ENCODE peak calls at places on chromosomes 3 and 15, in eight cellular contexts. One of them, this sample, is unnamed.

GRCh38 chr3:135739755-135740154 is 225.8 kb upstream of the PPP2R3A start:
- DNase-seq in activated CD8-positive, alpha-beta T cell treated with anti-CD3 and anti-CD28 coated beads, Interleukin-2, amount 10 ng/mL, durations not matched to agents 7 days and 5 days: no peak
- DNase-seq in psoas muscle: no peak
- DNase-seq in NCI-H510A treated with DMSO at 0.1 percent for 48 hours: no peak
- DNase-seq in H54: no peak
- DNase-seq in left ventricle myocardium inferior: no peak
- DNase-seq in B cell: no peak
- DNase-seq in activated T-cell treated with anti-CD3 and anti-CD28 coated beads, Interleukin-2, amount 50 U/mL, for 1 hour: no peak
- DNase-seq in this sample: no peak

GRCh38 chr3:123803521-123803920 is 80.6 kb downstream of the MYLK start:
- DNase-seq in activated CD8-positive, alpha-beta T cell treated with anti-CD3 and anti-CD28 coated beads, Interleukin-2, amount 10 ng/mL, durations not matched to agents 7 days and 5 days: no peak
- DNase-seq in psoas muscle: no peak
- DNase-seq in NCI-H510A treated with DMSO at 0.1 percent for 48 hours: no peak
- DNase-seq in H54: no peak
- DNase-seq in left ventricle myocardium inferior: no peak
- DNase-seq in B cell: no peak
- DNase-seq in activated T-cell treated with anti-CD3 and anti-CD28 coated beads, Interleukin-2, amount 50 U/mL, for 1 hour: no peak
- DNase-seq in this sample: no peak

GRCh38 chr3:160027541-160028195 is 39.0 kb downstream of the IL12A start:
- DNase-seq in activated CD8-positive, alpha-beta T cell treated with anti-CD3 and anti-CD28 coated beads, Interleukin-2, amount 10 ng/mL, durations not matched to agents 7 days and 5 days: no peak
- DNase-seq in psoas muscle: no peak
- DNase-seq in NCI-H510A treated with DMSO at 0.1 percent for 48 hours: peak; percentile 37
- DNase-seq in H54: peak; percentile 15
- DNase-seq in left ventricle myocardium inferior: no peak
- DNase-seq in B cell: no peak
- DNase-seq in activated T-cell treated with anti-CD3 and anti-CD28 coated beads, Interleukin-2, amount 50 U/mL, for 1 hour: no peak
- DNase-seq in this sample: peak; percentile 38

GRCh38 chr15:41990243-41990605 is 17.9 kb upstream of the EHD4 start:
- DNase-seq in activated CD8-positive, alpha-beta T cell treated with anti-CD3 and anti-CD28 coated beads, Interleukin-2, amount 10 ng/mL, durations not matched to agents 7 days and 5 days: no peak
- DNase-seq in psoas muscle: peak; percentile 31
- DNase-seq in NCI-H510A treated with DMSO at 0.1 percent for 48 hours: no peak
- DNase-seq in H54: no peak
- DNase-seq in left ventricle myocardium inferior: no peak
- DNase-seq in B cell: no peak
- DNase-seq in activated T-cell treated with anti-CD3 and anti-CD28 coated beads, Interleukin-2, amount 50 U/mL, for 1 hour: no peak
- DNase-seq in this sample: no peak

GRCh38 chr3:121431717-121432517 is 113.9 kb downstream of the POLQ start:
- DNase-seq in activated CD8-positive, alpha-beta T cell treated with anti-CD3 and anti-CD28 coated beads, Interleukin-2, amount 10 ng/mL, durations not matched to agents 7 days and 5 days: peak; percentile 78
- DNase-seq in psoas muscle: no peak
- DNase-seq in NCI-H510A treated with DMSO at 0.1 percent for 48 hours: peak; percentile 22
- DNase-seq in H54: peak; percentile 4
- DNase-seq in left ventricle myocardium inferior: no peak
- DNase-seq in B cell: peak; percentile 66
- DNase-seq in activated T-cell treated with anti-CD3 and anti-CD28 coated beads, Interleukin-2, amount 50 U/mL, for 1 hour: peak; percentile 17
- DNase-seq in this sample: peak; percentile 55

GRCh38 chr15:83559310-83559966 is 94.5 kb upstream of the ADAMTSL3 start:
- DNase-seq in activated CD8-positive, alpha-beta T cell treated with anti-CD3 and anti-CD28 coated beads, Interleukin-2, amount 10 ng/mL, durations not matched to agents 7 days and 5 days: peak; percentile 68
- DNase-seq in psoas muscle: no peak
- DNase-seq in NCI-H510A treated with DMSO at 0.1 percent for 48 hours: peak; percentile 20
- DNase-seq in H54: peak; percentile 29
- DNase-seq in left ventricle myocardium inferior: no peak
- DNase-seq in B cell: no peak
- DNase-seq in activated T-cell treated with anti-CD3 and anti-CD28 coated beads, Interleukin-2, amount 50 U/mL, for 1 hour: no peak
- DNase-seq in this sample: peak; percentile 45

GRCh38 chr3:66962624-66963023 is 35.5 kb upstream of the KBTBD8 start:
- DNase-seq in activated CD8-positive, alpha-beta T cell treated with anti-CD3 and anti-CD28 coated beads, Interleukin-2, amount 10 ng/mL, durations not matched to agents 7 days and 5 days: no peak
- DNase-seq in psoas muscle: no peak
- DNase-seq in NCI-H510A treated with DMSO at 0.1 percent for 48 hours: no peak
- DNase-seq in H54: no peak
- DNase-seq in left ventricle myocardium inferior: no peak
- DNase-seq in B cell: no peak
- DNase-seq in activated T-cell treated with anti-CD3 and anti-CD28 coated beads, Interleukin-2, amount 50 U/mL, for 1 hour: no peak
- DNase-seq in this sample: no peak

GRCh38 chr15:99416191-99417188 is 149.3 kb upstream of the MEF2A start:
- DNase-seq in activated CD8-positive, alpha-beta T cell treated with anti-CD3 and anti-CD28 coated beads, Interleukin-2, amount 10 ng/mL, durations not matched to agents 7 days and 5 days: no peak
- DNase-seq in psoas muscle: no peak
- DNase-seq in NCI-H510A treated with DMSO at 0.1 percent for 48 hours: no peak
- DNase-seq in H54: no peak
- DNase-seq in left ventricle myocardium inferior: no peak
- DNase-seq in B cell: no peak
- DNase-seq in activated T-cell treated with anti-CD3 and anti-CD28 coated beads, Interleukin-2, amount 50 U/mL, for 1 hour: no peak
- DNase-seq in this sample: no peak

GRCh38 chr3:72949016-72949415 is 47.6 kb upstream of the PPP4R2 start:
- DNase-seq in activated CD8-positive, alpha-beta T cell treated with anti-CD3 and anti-CD28 coated beads, Interleukin-2, amount 10 ng/mL, durations not matched to agents 7 days and 5 days: no peak
- DNase-seq in psoas muscle: no peak
- DNase-seq in NCI-H510A treated with DMSO at 0.1 percent for 48 hours: no peak
- DNase-seq in H54: no peak
- DNase-seq in left ventricle myocardium inferior: no peak
- DNase-seq in B cell: no peak
- DNase-seq in activated T-cell treated with anti-CD3 and anti-CD28 coated beads, Interleukin-2, amount 50 U/mL, for 1 hour: no peak
- DNase-seq in this sample: no peak

GRCh38 chr3:131386429-131386926 is 4.9 kb downstream of the NUDT16 start:
- DNase-seq in activated CD8-positive, alpha-beta T cell treated with anti-CD3 and anti-CD28 coated beads, Interleukin-2, amount 10 ng/mL, durations not matched to agents 7 days and 5 days: no peak
- DNase-seq in psoas muscle: peak; percentile 77
- DNase-seq in NCI-H510A treated with DMSO at 0.1 percent for 48 hours: no peak
- DNase-seq in H54: no peak
- DNase-seq in left ventricle myocardium inferior: peak; percentile 69
- DNase-seq in B cell: no peak
- DNase-seq in activated T-cell treated with anti-CD3 and anti-CD28 coated beads, Interleukin-2, amount 50 U/mL, for 1 hour: no peak
- DNase-seq in this sample: peak; percentile 36

GRCh38 chr3:136989781-136990524 is 32.2 kb downstream of the IL20RB start:
- DNase-seq in activated CD8-positive, alpha-beta T cell treated with anti-CD3 and anti-CD28 coated beads, Interleukin-2, amount 10 ng/mL, durations not matched to agents 7 days and 5 days: no peak
- DNase-seq in psoas muscle: no peak
- DNase-seq in NCI-H510A treated with DMSO at 0.1 percent for 48 hours: no peak
- DNase-seq in H54: no peak
- DNase-seq in left ventricle myocardium inferior: no peak
- DNase-seq in B cell: no peak
- DNase-seq in activated T-cell treated with anti-CD3 and anti-CD28 coated beads, Interleukin-2, amount 50 U/mL, for 1 hour: no peak
- DNase-seq in this sample: no peak

GRCh38 chr3:37594873-37595783 is 266.6 kb upstream of the CTDSPL start:
- DNase-seq in activated CD8-positive, alpha-beta T cell treated with anti-CD3 and anti-CD28 coated beads, Interleukin-2, amount 10 ng/mL, durations not matched to agents 7 days and 5 days: no peak
- DNase-seq in psoas muscle: no peak
- DNase-seq in NCI-H510A treated with DMSO at 0.1 percent for 48 hours: peak; percentile 44
- DNase-seq in H54: no peak
- DNase-seq in left ventricle myocardium inferior: no peak
- DNase-seq in B cell: no peak
- DNase-seq in activated T-cell treated with anti-CD3 and anti-CD28 coated beads, Interleukin-2, amount 50 U/mL, for 1 hour: no peak
- DNase-seq in this sample: no peak

GRCh38 chr3:122092460-122093165 is 37.5 kb downstream of the CD86 start:
- DNase-seq in activated CD8-positive, alpha-beta T cell treated with anti-CD3 and anti-CD28 coated beads, Interleukin-2, amount 10 ng/mL, durations not matched to agents 7 days and 5 days: peak; percentile 63
- DNase-seq in psoas muscle: no peak
- DNase-seq in NCI-H510A treated with DMSO at 0.1 percent for 48 hours: no peak
- DNase-seq in H54: no peak
- DNase-seq in left ventricle myocardium inferior: peak; percentile 16
- DNase-seq in B cell: no peak
- DNase-seq in activated T-cell treated with anti-CD3 and anti-CD28 coated beads, Interleukin-2, amount 50 U/mL, for 1 hour: no peak
- DNase-seq in this sample: peak; percentile 86

GRCh38 chr3:184710870-184711365 is 946 bp downstream of the MAGEF1 start:
- DNase-seq in activated CD8-positive, alpha-beta T cell treated with anti-CD3 and anti-CD28 coated beads, Interleukin-2, amount 10 ng/mL, durations not matched to agents 7 days and 5 days: no peak
- DNase-seq in psoas muscle: no peak
- DNase-seq in NCI-H510A treated with DMSO at 0.1 percent for 48 hours: peak; percentile 68
- DNase-seq in H54: no peak
- DNase-seq in left ventricle myocardium inferior: no peak
- DNase-seq in B cell: peak; percentile 77
- DNase-seq in activated T-cell treated with anti-CD3 and anti-CD28 coated beads, Interleukin-2, amount 50 U/mL, for 1 hour: no peak
- DNase-seq in this sample: no peak

GRCh38 chr3:79551997-79552396 is 215.8 kb downstream of the ROBO1 start:
- DNase-seq in activated CD8-positive, alpha-beta T cell treated with anti-CD3 and anti-CD28 coated beads, Interleukin-2, amount 10 ng/mL, durations not matched to agents 7 days and 5 days: no peak
- DNase-seq in psoas muscle: no peak
- DNase-seq in NCI-H510A treated with DMSO at 0.1 percent for 48 hours: no peak
- DNase-seq in H54: no peak
- DNase-seq in left ventricle myocardium inferior: no peak
- DNase-seq in B cell: no peak
- DNase-seq in activated T-cell treated with anti-CD3 and anti-CD28 coated beads, Interleukin-2, amount 50 U/mL, for 1 hour: no peak
- DNase-seq in this sample: no peak

GRCh38 chr15:39472661-39473657 is 107.9 kb upstream of the THBS1 start:
- DNase-seq in activated CD8-positive, alpha-beta T cell treated with anti-CD3 and anti-CD28 coated beads, Interleukin-2, amount 10 ng/mL, durations not matched to agents 7 days and 5 days: no peak
- DNase-seq in psoas muscle: peak; percentile 85
- DNase-seq in NCI-H510A treated with DMSO at 0.1 percent for 48 hours: no peak
- DNase-seq in H54: no peak
- DNase-seq in left ventricle myocardium inferior: peak; percentile 73
- DNase-seq in B cell: no peak
- DNase-seq in activated T-cell treated with anti-CD3 and anti-CD28 coated beads, Interleukin-2, amount 50 U/mL, for 1 hour: no peak
- DNase-seq in this sample: no peak

GRCh38 chr3:40191850-40192448 is 117.6 kb upstream of the EIF1B start:
- DNase-seq in activated CD8-positive, alpha-beta T cell treated with anti-CD3 and anti-CD28 coated beads, Interleukin-2, amount 10 ng/mL, durations not matched to agents 7 days and 5 days: peak; percentile 67
- DNase-seq in psoas muscle: no peak
- DNase-seq in NCI-H510A treated with DMSO at 0.1 percent for 48 hours: peak; percentile 14
- DNase-seq in H54: peak; percentile 39
- DNase-seq in left ventricle myocardium inferior: peak; percentile 41
- DNase-seq in B cell: peak; percentile 65
- DNase-seq in activated T-cell treated with anti-CD3 and anti-CD28 coated beads, Interleukin-2, amount 50 U/mL, for 1 hour: peak; percentile 55
- DNase-seq in this sample: peak; percentile 58